ENCODE peak calls at places on chromosome 13, in eight cellular contexts. One of them, this sample, is unnamed.

GRCh38 chr13:50410921-50411712 is 395.9 kb downstream of the KCNRG start:
- DNase-seq in effector memory CD4-positive, alpha-beta T cell: no peak
- DNase-seq in cardiac fibroblast: peak; percentile 82
- DNase-seq in epithelial cell of esophagus: peak; percentile 90
- DNase-seq in esophagus squamous epithelium: no peak
- DNase-seq in breast epithelium: no peak
- DNase-seq in IMR-90: peak; percentile 86
- DNase-seq in mucosa of descending colon: no peak
- DNase-seq in this sample: no peak

GRCh38 chr13:42363941-42364612 is 92.1 kb downstream of the AKAP11 start:
- DNase-seq in epithelial cell of esophagus: peak; percentile 77
- DNase-seq in cardiac fibroblast: peak; percentile 21
- DNase-seq in effector memory CD4-positive, alpha-beta T cell: no peak
- DNase-seq in mucosa of descending colon: no peak
- DNase-seq in breast epithelium: no peak
- DNase-seq in IMR-90: peak; percentile 17
- DNase-seq in esophagus squamous epithelium: no peak
- DNase-seq in this sample: no peak

GRCh38 chr13:44719857-44720671 is 143.9 kb upstream of the TSC22D1 start:
- DNase-seq in breast epithelium: peak; percentile 25
- DNase-seq in cardiac fibroblast: peak; percentile 91
- DNase-seq in effector memory CD4-positive, alpha-beta T cell: no peak
- DNase-seq in epithelial cell of esophagus: no peak
- DNase-seq in esophagus squamous epithelium: no peak
- DNase-seq in IMR-90: peak; percentile 75
- DNase-seq in mucosa of descending colon: no peak
- DNase-seq in this sample: no peak

GRCh38 chr13:32150239-32150638 is 118.7 kb downstream of the FRY start:
- DNase-seq in effector memory CD4-positive, alpha-beta T cell: no peak
- DNase-seq in cardiac fibroblast: peak; percentile 61
- DNase-seq in epithelial cell of esophagus: no peak
- DNase-seq in breast epithelium: no peak
- DNase-seq in IMR-90: peak; percentile 11
- DNase-seq in esophagus squamous epithelium: no peak
- DNase-seq in mucosa of descending colon: no peak
- DNase-seq in this sample: no peak

GRCh38 chr13:97810152-97810551 is 143.3 kb upstream of the IPO5 start:
- DNase-seq in epithelial cell of esophagus: peak; percentile 18
- DNase-seq in breast epithelium: no peak
- DNase-seq in cardiac fibroblast: peak; percentile 57
- DNase-seq in effector memory CD4-positive, alpha-beta T cell: no peak
- DNase-seq in esophagus squamous epithelium: no peak
- DNase-seq in IMR-90: peak; percentile 14
- DNase-seq in mucosa of descending colon: no peak
- DNase-seq in this sample: no peak

GRCh38 chr13:28340272-28340793 is 154.6 kb downstream of the FLT1 start:
- DNase-seq in breast epithelium: no peak
- DNase-seq in mucosa of descending colon: no peak
- DNase-seq in effector memory CD4-positive, alpha-beta T cell: no peak
- DNase-seq in epithelial cell of esophagus: peak; percentile 4
- DNase-seq in IMR-90: peak; percentile 66
- DNase-seq in esophagus squamous epithelium: no peak
- DNase-seq in cardiac fibroblast: no peak
- DNase-seq in this sample: no peak

GRCh38 chr13:112893570-112894422 is 75.2 kb upstream of the MCF2L start:
- DNase-seq in epithelial cell of esophagus: peak; percentile 23
- DNase-seq in IMR-90: peak; percentile 21
- DNase-seq in esophagus squamous epithelium: no peak
- DNase-seq in cardiac fibroblast: peak; percentile 22
- DNase-seq in breast epithelium: no peak
- DNase-seq in effector memory CD4-positive, alpha-beta T cell: no peak
- DNase-seq in mucosa of descending colon: peak; percentile 68
- DNase-seq in this sample: peak; percentile 36

GRCh38 chr13:29474991-29475390 is 120.5 kb downstream of the SLC7A1 start:
- DNase-seq in breast epithelium: no peak
- DNase-seq in cardiac fibroblast: peak; percentile 54
- DNase-seq in effector memory CD4-positive, alpha-beta T cell: no peak
- DNase-seq in IMR-90: peak; percentile 91
- DNase-seq in mucosa of descending colon: no peak
- DNase-seq in esophagus squamous epithelium: no peak
- DNase-seq in epithelial cell of esophagus: peak; percentile 31
- DNase-seq in this sample: no peak

GRCh38 chr13:100987993-100988392 is 313.4 kb upstream of the TMTC4 start:
- DNase-seq in effector memory CD4-positive, alpha-beta T cell: no peak
- DNase-seq in epithelial cell of esophagus: peak; percentile 21
- DNase-seq in cardiac fibroblast: no peak
- DNase-seq in esophagus squamous epithelium: no peak
- DNase-seq in breast epithelium: no peak
- DNase-seq in IMR-90: peak; percentile 26
- DNase-seq in mucosa of descending colon: no peak
- DNase-seq in this sample: no peak

GRCh38 chr13:98371624-98372023 is 194.6 kb upstream of the RNF113B start:
- DNase-seq in epithelial cell of esophagus: no peak
- DNase-seq in cardiac fibroblast: no peak
- DNase-seq in mucosa of descending colon: no peak
- DNase-seq in effector memory CD4-positive, alpha-beta T cell: no peak
- DNase-seq in esophagus squamous epithelium: no peak
- DNase-seq in breast epithelium: no peak
- DNase-seq in IMR-90: no peak
- DNase-seq in this sample: no peak

GRCh38 chr13:45368571-45368970 is 27.6 kb upstream of the TPT1 start:
- DNase-seq in IMR-90: peak; percentile 15
- DNase-seq in mucosa of descending colon: no peak
- DNase-seq in effector memory CD4-positive, alpha-beta T cell: no peak
- DNase-seq in breast epithelium: no peak
- DNase-seq in epithelial cell of esophagus: peak; percentile 70
- DNase-seq in cardiac fibroblast: no peak
- DNase-seq in esophagus squamous epithelium: no peak
- DNase-seq in this sample: no peak

GRCh38 chr13:100983111-100983510 is 308.5 kb upstream of the TMTC4 start:
- DNase-seq in effector memory CD4-positive, alpha-beta T cell: no peak
- DNase-seq in epithelial cell of esophagus: no peak
- DNase-seq in cardiac fibroblast: no peak
- DNase-seq in mucosa of descending colon: no peak
- DNase-seq in esophagus squamous epithelium: no peak
- DNase-seq in IMR-90: no peak
- DNase-seq in breast epithelium: no peak
- DNase-seq in this sample: no peak

GRCh38 chr13:30744056-30744684 is 8.8 kb downstream of the ALOX5AP start:
- DNase-seq in breast epithelium: peak; percentile 37
- DNase-seq in mucosa of descending colon: peak; percentile 80
- DNase-seq in IMR-90: peak; percentile 61
- DNase-seq in esophagus squamous epithelium: peak; percentile 42
- DNase-seq in epithelial cell of esophagus: peak; percentile 36
- DNase-seq in effector memory CD4-positive, alpha-beta T cell: peak; percentile 84
- DNase-seq in cardiac fibroblast: no peak
- DNase-seq in this sample: no peak

GRCh38 chr13:112442483-112443090 is 66.4 kb downstream of the SPACA7 start:
- DNase-seq in IMR-90: peak; percentile 5
- DNase-seq in breast epithelium: no peak
- DNase-seq in mucosa of descending colon: no peak
- DNase-seq in epithelial cell of esophagus: peak; percentile 6
- DNase-seq in effector memory CD4-positive, alpha-beta T cell: no peak
- DNase-seq in cardiac fibroblast: no peak
- DNase-seq in esophagus squamous epithelium: no peak
- DNase-seq in this sample: no peak

GRCh38 chr13:34462843-34463242 is 479.2 kb upstream of the NBEA start:
- DNase-seq in breast epithelium: no peak
- DNase-seq in mucosa of descending colon: no peak
- DNase-seq in esophagus squamous epithelium: no peak
- DNase-seq in cardiac fibroblast: peak; percentile 40
- DNase-seq in effector memory CD4-positive, alpha-beta T cell: no peak
- DNase-seq in IMR-90: peak; percentile 22
- DNase-seq in epithelial cell of esophagus: peak; percentile 90
- DNase-seq in this sample: no peak

GRCh38 chr13:97359181-97360057 is 74.5 kb upstream of the RAP2A start:
- DNase-seq in mucosa of descending colon: no peak
- DNase-seq in IMR-90: peak; percentile 92
- DNase-seq in epithelial cell of esophagus: peak; percentile 81
- DNase-seq in esophagus squamous epithelium: no peak
- DNase-seq in breast epithelium: peak; percentile 48
- DNase-seq in effector memory CD4-positive, alpha-beta T cell: peak; percentile 10
- DNase-seq in cardiac fibroblast: peak; percentile 87
- DNase-seq in this sample: no peak

GRCh38 chr13:28537149-28537548 is 42.2 kb upstream of the FLT1 start:
- DNase-seq in effector memory CD4-positive, alpha-beta T cell: no peak
- DNase-seq in cardiac fibroblast: no peak
- DNase-seq in epithelial cell of esophagus: peak; percentile 43
- DNase-seq in esophagus squamous epithelium: no peak
- DNase-seq in mucosa of descending colon: no peak
- DNase-seq in breast epithelium: no peak
- DNase-seq in IMR-90: no peak
- DNase-seq in this sample: no peak

GRCh38 chr13:109096101-109096500 is 466.7 kb downstream of the MYO16 start:
- DNase-seq in mucosa of descending colon: no peak
- DNase-seq in cardiac fibroblast: no peak
- DNase-seq in breast epithelium: no peak
- DNase-seq in effector memory CD4-positive, alpha-beta T cell: no peak
- DNase-seq in epithelial cell of esophagus: peak; percentile 41
- DNase-seq in IMR-90: no peak
- DNase-seq in esophagus squamous epithelium: no peak
- DNase-seq in this sample: no peak

GRCh38 chr13:30338331-30338851 is 31.0 kb upstream of the KATNAL1 start:
- DNase-seq in IMR-90: peak; percentile 23
- DNase-seq in mucosa of descending colon: no peak
- DNase-seq in epithelial cell of esophagus: peak; percentile 29
- DNase-seq in breast epithelium: no peak
- DNase-seq in cardiac fibroblast: no peak
- DNase-seq in effector memory CD4-positive, alpha-beta T cell: no peak
- DNase-seq in esophagus squamous epithelium: no peak
- DNase-seq in this sample: no peak

GRCh38 chr13:26517931-26518330 is 39.6 kb upstream of the WASF3 start:
- DNase-seq in effector memory CD4-positive, alpha-beta T cell: no peak
- DNase-seq in breast epithelium: no peak
- DNase-seq in epithelial cell of esophagus: no peak
- DNase-seq in cardiac fibroblast: no peak
- DNase-seq in esophagus squamous epithelium: no peak
- DNase-seq in IMR-90: no peak
- DNase-seq in mucosa of descending colon: no peak
- DNase-seq in this sample: no peak
- H3K4me3 ChIP-seq in effector memory CD4-positive, alpha-beta T cell: no peak overlapping the region
- H3K4me3 ChIP-seq in breast epithelium: no peak overlapping the region
- H3K4me3 ChIP-seq in epithelial cell of esophagus: no peak overlapping the region
- H3K4me3 ChIP-seq in cardiac fibroblast: no peak overlapping the region
- H3K4me3 ChIP-seq in esophagus squamous epithelium: no peak overlapping the region
- H3K4me3 ChIP-seq in IMR-90: no peak overlapping the region
- H3K4me3 ChIP-seq in mucosa of descending colon: no peak overlapping the region
- H3K4me3 ChIP-seq in this sample: peak overlapping the region; percentile 29

GRCh38 chr13:102400619-102401125 is 1.2 kb downstream of the FGF14 start:
- DNase-seq in IMR-90: no peak
- DNase-seq in esophagus squamous epithelium: no peak
- DNase-seq in effector memory CD4-positive, alpha-beta T cell: no peak
- DNase-seq in breast epithelium: no peak
- DNase-seq in epithelial cell of esophagus: peak; percentile 48
- DNase-seq in mucosa of descending colon: peak; percentile 41
- DNase-seq in cardiac fibroblast: no peak
- DNase-seq in this sample: no peak

GRCh38 chr13:102401305-102401704 is 543 bp downstream of the FGF14 start:
- DNase-seq in esophagus squamous epithelium: no peak
- DNase-seq in IMR-90: no peak
- DNase-seq in effector memory CD4-positive, alpha-beta T cell: no peak
- DNase-seq in cardiac fibroblast: no peak
- DNase-seq in epithelial cell of esophagus: peak; percentile 50
- DNase-seq in mucosa of descending colon: no peak
- DNase-seq in breast epithelium: no peak
- DNase-seq in this sample: no peak

GRCh38 chr13:102401755-102402154 is at the start of gene FGF14:
- DNase-seq in breast epithelium: no peak
- DNase-seq in effector memory CD4-positive, alpha-beta T cell: no peak
- DNase-seq in cardiac fibroblast: no peak
- DNase-seq in mucosa of descending colon: no peak
- DNase-seq in epithelial cell of esophagus: no peak
- DNase-seq in IMR-90: no peak
- DNase-seq in esophagus squamous epithelium: no peak
- DNase-seq in this sample: no peak

GRCh38 chr13:102402292-102402691 is 444 bp upstream of the FGF14 start:
- DNase-seq in breast epithelium: no peak
- DNase-seq in esophagus squamous epithelium: no peak
- DNase-seq in epithelial cell of esophagus: peak; percentile 47
- DNase-seq in effector memory CD4-positive, alpha-beta T cell: no peak
- DNase-seq in IMR-90: peak; percentile 39
- DNase-seq in mucosa of descending colon: no peak
- DNase-seq in cardiac fibroblast: no peak
- DNase-seq in this sample: peak; percentile 62

DNA sequence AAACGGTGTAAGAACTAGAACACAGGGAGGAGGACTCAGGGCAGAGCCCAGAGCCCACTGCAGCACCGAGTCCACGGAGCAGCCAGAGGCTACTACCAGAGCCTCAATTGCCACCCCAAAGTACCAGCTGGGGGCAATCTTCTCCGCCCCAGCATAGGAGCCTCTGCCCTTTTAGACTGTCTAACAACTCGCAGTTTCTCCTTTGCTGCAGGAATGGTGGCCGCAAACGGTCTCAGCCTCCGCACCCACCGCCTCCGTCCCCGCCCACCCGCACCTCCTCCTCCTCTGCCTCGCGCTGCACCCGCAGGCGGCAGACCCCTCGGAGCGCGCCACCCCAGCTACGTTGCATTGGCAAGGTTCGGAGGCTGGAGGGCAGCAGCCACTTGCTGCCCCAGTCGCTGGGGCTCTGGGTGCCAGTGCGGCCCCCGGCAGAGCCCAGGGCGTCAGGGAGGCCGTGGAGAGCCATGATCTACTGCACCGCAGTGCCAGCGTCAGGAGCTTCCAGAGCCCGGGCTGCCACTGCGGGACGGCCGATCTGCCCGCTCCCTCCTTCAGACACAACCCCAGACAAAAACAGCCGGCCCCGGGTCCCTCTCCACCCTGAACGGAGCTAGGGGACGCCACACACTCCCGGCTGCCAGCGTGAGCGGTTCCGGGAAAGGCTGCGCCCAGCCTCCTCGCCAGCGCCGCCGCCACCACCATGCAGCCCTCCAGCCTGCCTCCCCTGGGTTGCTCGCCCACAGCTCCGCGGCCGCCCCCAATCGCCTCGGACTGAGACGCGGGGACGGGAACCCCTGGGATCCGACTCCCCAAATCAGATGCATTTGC is 1.8 kb downstream of the FGF14 start:
- DNase-seq in IMR-90: no peak
- DNase-seq in breast epithelium: no peak
- DNase-seq in epithelial cell of esophagus: peak; percentile 8
- DNase-seq in cardiac fibroblast: no peak
- DNase-seq in effector memory CD4-positive, alpha-beta T cell: no peak
- DNase-seq in esophagus squamous epithelium: no peak
- DNase-seq in mucosa of descending colon: peak; percentile 43
- DNase-seq in this sample: peak; percentile 72
- H3K4me3 ChIP-seq in IMR-90: peak overlapping the region; percentile 36
- H3K4me3 ChIP-seq in breast epithelium: peak overlapping the region; percentile 52
- H3K4me3 ChIP-seq in epithelial cell of esophagus: peak overlapping the region; percentile 42
- H3K4me3 ChIP-seq in cardiac fibroblast: peak overlapping the region; percentile 44
- H3K4me3 ChIP-seq in effector memory CD4-positive, alpha-beta T cell: peak overlapping the region; percentile 54
- H3K4me3 ChIP-seq in esophagus squamous epithelium: peak overlapping the region; percentile 80
- H3K4me3 ChIP-seq in mucosa of descending colon: no peak overlapping the region
- H3K4me3 ChIP-seq in this sample: peak overlapping the region; percentile 58

GRCh38 chr13:39588384-39588783 is 14.6 kb downstream of the LHFPL6 start:
- DNase-seq in esophagus squamous epithelium: no peak
- DNase-seq in mucosa of descending colon: no peak
- DNase-seq in breast epithelium: no peak
- DNase-seq in IMR-90: peak; percentile 54
- DNase-seq in epithelial cell of esophagus: no peak
- DNase-seq in cardiac fibroblast: no peak
- DNase-seq in effector memory CD4-positive, alpha-beta T cell: no peak
- DNase-seq in this sample: no peak
- H3K4me3 ChIP-seq in esophagus squamous epithelium: no peak overlapping the region
- H3K4me3 ChIP-seq in mucosa of descending colon: no peak overlapping the region
- H3K4me3 ChIP-seq in breast epithelium: no peak overlapping the region
- H3K4me3 ChIP-seq in IMR-90: no peak overlapping the region
- H3K4me3 ChIP-seq in epithelial cell of esophagus: no peak overlapping the region
- H3K4me3 ChIP-seq in cardiac fibroblast: no peak overlapping the region
- H3K4me3 ChIP-seq in effector memory CD4-positive, alpha-beta T cell: no peak overlapping the region
- H3K4me3 ChIP-seq in this sample: no peak overlapping the region

GRCh38 chr13:37406031-37406430 is 192.5 kb downstream of the POSTN start:
- DNase-seq in mucosa of descending colon: no peak
- DNase-seq in IMR-90: no peak
- DNase-seq in effector memory CD4-positive, alpha-beta T cell: no peak
- DNase-seq in esophagus squamous epithelium: no peak
- DNase-seq in epithelial cell of esophagus: peak; percentile 69
- DNase-seq in cardiac fibroblast: no peak
- DNase-seq in breast epithelium: no peak
- DNase-seq in this sample: no peak
- H3K4me3 ChIP-seq in mucosa of descending colon: no peak overlapping the region
- H3K4me3 ChIP-seq in IMR-90: no peak overlapping the region
- H3K4me3 ChIP-seq in effector memory CD4-positive, alpha-beta T cell: no peak overlapping the region
- H3K4me3 ChIP-seq in esophagus squamous epithelium: no peak overlapping the region
- H3K4me3 ChIP-seq in epithelial cell of esophagus: no peak overlapping the region
- H3K4me3 ChIP-seq in cardiac fibroblast: no peak overlapping the region
- H3K4me3 ChIP-seq in breast epithelium: no peak overlapping the region
- H3K4me3 ChIP-seq in this sample: no peak overlapping the region